ENCODE peak calls at places on chromosomes 5 and 9, in eight cellular contexts. One of them, this sample, is unnamed. For H3K27me3, the result is how much of the 10 kb centered on the place peaks cover.

GRCh38 chr5:88745093-88745696 is 137.8 kb downstream of the MEF2C start:
- DNase-seq in HCT116: no peak
- DNase-seq in Panc1: no peak
- DNase-seq in SK-N-SH: no peak
- DNase-seq in HepG2: no peak
- DNase-seq in GM23338: no peak
- DNase-seq in K562: no peak
- DNase-seq in GM12878: no peak
- DNase-seq in this sample: no peak

GRCh38 chr5:139105621-139106071 is 92.5 kb downstream of the SIL1 start:
- DNase-seq in K562: no peak
- DNase-seq in GM23338: peak
- DNase-seq in HCT116: no peak
- DNase-seq in GM12878: no peak
- DNase-seq in SK-N-SH: peak
- DNase-seq in HepG2: no peak
- DNase-seq in Panc1: no peak
- DNase-seq in this sample: no peak

GRCh38 chr9:101417977-101418376 is 17.6 kb downstream of the ALDOB start:
- DNase-seq in HCT116: no peak
- DNase-seq in Panc1: no peak
- DNase-seq in HepG2: no peak
- DNase-seq in GM12878: no peak
- DNase-seq in GM23338: no peak
- DNase-seq in K562: no peak
- DNase-seq in SK-N-SH: no peak
- DNase-seq in this sample: no peak

GRCh38 chr5:77133061-77133758 is 46.1 kb upstream of the ZBED3 start:
- DNase-seq in HepG2: peak
- DNase-seq in GM12878: no peak
- DNase-seq in GM23338: no peak
- DNase-seq in Panc1: peak
- DNase-seq in SK-N-SH: no peak
- DNase-seq in K562: no peak
- DNase-seq in HCT116: peak
- DNase-seq in this sample: no peak

GRCh38 chr9:3874472-3875370 is 348.9 kb upstream of the RFX3 start:
- DNase-seq in K562: no peak
- DNase-seq in Panc1: no peak
- DNase-seq in GM23338: no peak
- DNase-seq in HCT116: no peak
- DNase-seq in HepG2: no peak
- DNase-seq in SK-N-SH: no peak
- DNase-seq in GM12878: no peak
- DNase-seq in this sample: no peak

GRCh38 chr9:136532799-136533774 is 12.8 kb downstream of the NOTCH1 start:
- DNase-seq in SK-N-SH: no peak
- DNase-seq in HepG2: no peak
- DNase-seq in Panc1: no peak
- DNase-seq in K562: no peak
- DNase-seq in GM12878: no peak
- DNase-seq in GM23338: no peak
- DNase-seq in HCT116: no peak
- DNase-seq in this sample: no peak

GRCh38 chr5:175588709-175589429 is 69.0 kb upstream of the HRH2 start:
- DNase-seq in Panc1: no peak
- DNase-seq in GM23338: no peak
- DNase-seq in SK-N-SH: no peak
- DNase-seq in HCT116: no peak
- DNase-seq in GM12878: no peak
- DNase-seq in HepG2: no peak
- DNase-seq in K562: no peak
- DNase-seq in this sample: no peak

GRCh38 chr5:135264451-135265445 is 134.3 kb downstream of the MACROH2A1 start:
- DNase-seq in SK-N-SH: no peak
- DNase-seq in GM23338: no peak
- DNase-seq in K562: no peak
- DNase-seq in Panc1: no peak
- DNase-seq in GM12878: no peak
- DNase-seq in HCT116: no peak
- DNase-seq in HepG2: no peak
- DNase-seq in this sample: no peak

DNA sequence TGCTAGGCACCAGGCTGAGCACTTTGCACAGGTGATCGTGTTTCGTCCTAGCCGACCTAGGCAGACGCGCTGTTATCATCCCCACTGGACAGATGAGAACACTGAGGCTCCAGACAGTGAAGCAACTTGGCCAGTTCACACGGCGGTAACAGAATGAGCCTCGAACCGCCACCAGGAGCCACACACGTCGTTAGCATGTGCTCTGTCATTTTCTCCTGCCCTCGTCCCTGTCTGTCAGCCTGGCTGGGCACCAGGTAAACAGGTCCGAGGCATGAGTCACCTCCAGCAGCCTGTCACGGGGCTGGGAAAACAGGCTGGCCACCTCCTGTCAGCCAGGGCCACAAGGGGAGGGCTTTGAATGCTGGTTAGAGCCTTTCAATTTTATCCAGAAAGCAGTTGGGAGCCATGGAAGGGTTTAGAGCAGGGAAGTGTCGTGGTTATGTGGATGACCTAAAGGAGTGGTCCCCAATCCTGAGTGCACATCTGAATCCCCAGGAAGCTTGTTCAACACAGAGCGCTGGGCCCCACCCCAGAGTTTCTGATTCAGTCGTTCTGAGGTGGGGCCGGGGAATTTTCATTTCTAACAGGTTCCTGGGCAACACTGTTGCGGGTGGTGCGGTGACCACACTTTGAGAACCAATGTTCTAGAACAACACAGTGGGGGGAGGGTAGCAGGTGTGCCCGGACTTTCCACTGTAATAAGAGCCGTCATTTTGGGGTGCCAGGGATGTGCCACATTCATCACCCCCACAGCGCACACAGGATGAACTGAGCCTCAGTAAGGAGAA is 39.5 kb downstream of the DUSP1 start:
- DNase-seq in GM12878: no peak
- DNase-seq in Panc1: no peak
- DNase-seq in GM23338: no peak
- DNase-seq in SK-N-SH: no peak
- DNase-seq in K562: peak
- DNase-seq in HepG2: peak
- DNase-seq in HCT116: peak
- DNase-seq in this sample: no peak
- TF ChIP-seq REST in GM12878: no peak
- TF ChIP-seq REST in Panc1: no peak
- TF ChIP-seq REST in GM23338: no peak
- TF ChIP-seq REST in SK-N-SH: no peak
- TF ChIP-seq REST in K562: no peak
- TF ChIP-seq REST in HepG2: no peak
- TF ChIP-seq REST in HCT116: no peak
- TF ChIP-seq REST in this sample: no peak

GRCh38 chr5:80037366-80037765 is 2.2 kb downstream of the THBS4 start:
- DNase-seq in GM23338: no peak
- DNase-seq in GM12878: no peak
- DNase-seq in SK-N-SH: no peak
- DNase-seq in HCT116: no peak
- DNase-seq in HepG2: no peak
- DNase-seq in K562: no peak
- DNase-seq in Panc1: no peak
- DNase-seq in this sample: no peak
- H3K27me3 ChIP-seq in GM23338: under half
- H3K27me3 ChIP-seq in GM12878: under half
- H3K27me3 ChIP-seq in SK-N-SH: under half
- H3K27me3 ChIP-seq in HCT116: under half
- H3K27me3 ChIP-seq in HepG2: under half
- H3K27me3 ChIP-seq in K562: under half
- H3K27me3 ChIP-seq in Panc1: half or more
- H3K27me3 ChIP-seq in this sample: under half

GRCh38 chr5:123951204-123951977 is 439.4 kb downstream of the CSNK1G3 start:
- DNase-seq in GM23338: no peak
- DNase-seq in Panc1: peak
- DNase-seq in SK-N-SH: no peak
- DNase-seq in GM12878: no peak
- DNase-seq in HepG2: no peak
- DNase-seq in HCT116: peak
- DNase-seq in K562: no peak
- DNase-seq in this sample: no peak

GRCh38 chr5:123950701-123951100 is 438.7 kb downstream of the CSNK1G3 start:
- DNase-seq in HCT116: no peak
- DNase-seq in K562: no peak
- DNase-seq in GM12878: no peak
- DNase-seq in SK-N-SH: no peak
- DNase-seq in GM23338: no peak
- DNase-seq in HepG2: no peak
- DNase-seq in Panc1: no peak
- DNase-seq in this sample: no peak

GRCh38 chr5:123947797-123948196 is 435.8 kb downstream of the CSNK1G3 start:
- DNase-seq in K562: no peak
- DNase-seq in HepG2: no peak
- DNase-seq in SK-N-SH: peak
- DNase-seq in GM12878: no peak
- DNase-seq in HCT116: no peak
- DNase-seq in GM23338: no peak
- DNase-seq in Panc1: no peak
- DNase-seq in this sample: no peak

GRCh38 chr5:123949043-123949804 is 437.2 kb downstream of the CSNK1G3 start:
- DNase-seq in HCT116: no peak
- DNase-seq in SK-N-SH: no peak
- DNase-seq in GM23338: no peak
- DNase-seq in GM12878: no peak
- DNase-seq in K562: no peak
- DNase-seq in Panc1: no peak
- DNase-seq in HepG2: no peak
- DNase-seq in this sample: no peak

GRCh38 chr5:123949807-123950206 is 437.8 kb downstream of the CSNK1G3 start:
- DNase-seq in K562: no peak
- DNase-seq in HepG2: no peak
- DNase-seq in GM12878: no peak
- DNase-seq in HCT116: no peak
- DNase-seq in Panc1: no peak
- DNase-seq in GM23338: no peak
- DNase-seq in SK-N-SH: no peak
- DNase-seq in this sample: no peak
- TF ChIP-seq REST in K562: no peak
- TF ChIP-seq REST in HepG2: no peak
- TF ChIP-seq REST in GM12878: no peak
- TF ChIP-seq REST in HCT116: no peak
- TF ChIP-seq REST in Panc1: no peak
- TF ChIP-seq REST in GM23338: no peak
- TF ChIP-seq REST in SK-N-SH: no peak
- TF ChIP-seq REST in this sample: no peak

GRCh38 chr5:73204302-73204701 is 31.3 kb downstream of the TMEM174 start:
- DNase-seq in K562: no peak
- DNase-seq in GM12878: no peak
- DNase-seq in HepG2: no peak
- DNase-seq in GM23338: no peak
- DNase-seq in HCT116: no peak
- DNase-seq in Panc1: no peak
- DNase-seq in SK-N-SH: no peak
- DNase-seq in this sample: no peak

GRCh38 chr5:73204733-73205132 is 31.7 kb downstream of the TMEM174 start:
- DNase-seq in SK-N-SH: no peak
- DNase-seq in GM23338: no peak
- DNase-seq in HepG2: no peak
- DNase-seq in K562: no peak
- DNase-seq in GM12878: no peak
- DNase-seq in HCT116: no peak
- DNase-seq in Panc1: no peak
- DNase-seq in this sample: no peak

GRCh38 chr5:73199671-73200070 is 26.7 kb downstream of the TMEM174 start:
- DNase-seq in HepG2: no peak
- DNase-seq in GM12878: no peak
- DNase-seq in Panc1: no peak
- DNase-seq in HCT116: no peak
- DNase-seq in K562: no peak
- DNase-seq in GM23338: no peak
- DNase-seq in SK-N-SH: no peak
- DNase-seq in this sample: no peak

GRCh38 chr5:73198833-73199592 is 26.0 kb downstream of the TMEM174 start:
- DNase-seq in HepG2: no peak
- DNase-seq in GM23338: no peak
- DNase-seq in Panc1: no peak
- DNase-seq in GM12878: no peak
- DNase-seq in SK-N-SH: no peak
- DNase-seq in HCT116: no peak
- DNase-seq in K562: no peak
- DNase-seq in this sample: no peak

GRCh38 chr5:73201547-73202513 is 28.8 kb downstream of the TMEM174 start:
- DNase-seq in HepG2: peak
- DNase-seq in K562: peak
- DNase-seq in GM12878: no peak
- DNase-seq in Panc1: peak
- DNase-seq in SK-N-SH: peak
- DNase-seq in GM23338: peak
- DNase-seq in HCT116: peak
- DNase-seq in this sample: peak
- H3K27me3 ChIP-seq in HepG2: under half
- H3K27me3 ChIP-seq in K562: under half
- H3K27me3 ChIP-seq in GM12878: under half
- H3K27me3 ChIP-seq in Panc1: under half
- H3K27me3 ChIP-seq in SK-N-SH: under half
- H3K27me3 ChIP-seq in GM23338: under half
- H3K27me3 ChIP-seq in HCT116: under half
- H3K27me3 ChIP-seq in this sample: under half

GRCh38 chr5:63053019-63053638 is 474.5 kb downstream of the LRRC70 start:
- DNase-seq in Panc1: no peak
- DNase-seq in HCT116: no peak
- DNase-seq in GM23338: no peak
- DNase-seq in GM12878: no peak
- DNase-seq in K562: no peak
- DNase-seq in SK-N-SH: no peak
- DNase-seq in HepG2: no peak
- DNase-seq in this sample: no peak
- TF ChIP-seq REST in Panc1: no peak
- TF ChIP-seq REST in HCT116: no peak
- TF ChIP-seq REST in GM23338: no peak
- TF ChIP-seq REST in GM12878: no peak
- TF ChIP-seq REST in K562: no peak
- TF ChIP-seq REST in SK-N-SH: no peak
- TF ChIP-seq REST in HepG2: no peak
- TF ChIP-seq REST in this sample: no peak

DNA sequence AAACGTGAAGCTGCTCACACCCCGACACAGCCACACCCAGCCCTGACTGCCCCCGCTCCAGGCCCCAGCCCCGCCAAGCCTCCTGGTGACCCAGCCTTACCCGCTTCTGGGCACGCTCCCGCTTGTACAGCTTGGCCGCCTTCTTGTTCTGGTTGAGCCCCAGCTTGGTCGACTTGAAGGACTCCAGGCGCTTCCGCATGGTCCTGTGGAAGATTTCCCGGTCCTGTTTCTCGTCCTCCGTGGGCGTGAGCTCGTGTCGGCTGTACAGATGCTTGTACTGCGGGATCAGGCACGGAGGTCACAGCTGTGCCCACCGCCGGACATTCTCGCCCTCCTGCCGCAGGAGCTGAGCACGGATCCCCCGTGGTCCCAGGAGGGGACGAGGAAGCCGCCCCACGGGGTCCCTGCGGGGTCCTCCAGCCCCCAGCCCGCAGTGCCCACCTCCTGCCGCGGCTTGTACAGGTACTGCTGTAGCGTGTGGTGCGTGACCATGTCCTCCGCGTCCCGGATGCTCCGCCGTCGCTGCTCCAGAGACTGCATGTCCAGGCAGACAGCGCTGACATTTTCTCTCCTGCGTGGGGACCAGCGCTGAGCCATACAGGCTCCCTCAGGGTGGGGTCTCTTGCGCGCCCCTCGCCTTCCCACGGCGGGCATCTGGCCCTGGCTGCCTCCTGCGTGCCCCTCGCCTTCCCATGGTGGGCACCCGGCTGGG is 33.3 kb downstream of the EXOC3 start:
- DNase-seq in GM12878: no peak
- DNase-seq in HepG2: no peak
- DNase-seq in K562: no peak
- DNase-seq in Panc1: no peak
- DNase-seq in GM23338: no peak
- DNase-seq in SK-N-SH: no peak
- DNase-seq in HCT116: no peak
- DNase-seq in this sample: no peak
- H3K27me3 ChIP-seq in GM12878: under half
- H3K27me3 ChIP-seq in HepG2: half or more
- H3K27me3 ChIP-seq in K562: under half
- H3K27me3 ChIP-seq in Panc1: under half
- H3K27me3 ChIP-seq in GM23338: under half
- H3K27me3 ChIP-seq in SK-N-SH: under half
- H3K27me3 ChIP-seq in HCT116: under half
- H3K27me3 ChIP-seq in this sample: half or more